ENCODE peak calls at places on chromosome 16, in four cellular contexts. One of them, this sample, is unnamed.
A peak's percentile ranks its signal among the peaks of the same experiment; 100 is the strongest.

GRCh38 chr16:82345318-82345717 is 175.3 kb upstream of the MPHOSPH6 start:
- DNase-seq in Caco-2: no peak
- DNase-seq in iPS DF 6.9: no peak
- DNase-seq in colonic mucosa: no peak
- DNase-seq in this sample: no peak

GRCh38 chr16:52090080-52090479 is 456.9 kb downstream of the TOX3 start:
- DNase-seq in Caco-2: no peak
- DNase-seq in iPS DF 6.9: no peak
- DNase-seq in colonic mucosa: no peak
- DNase-seq in this sample: no peak

GRCh38 chr16:87375426-87376135 is 8.0 kb downstream of the FBXO31 start:
- DNase-seq in Caco-2: no peak
- DNase-seq in iPS DF 6.9: no peak
- DNase-seq in colonic mucosa: no peak
- DNase-seq in this sample: no peak

GRCh38 chr16:85461814-85462404 is 151.2 kb upstream of the GSE1 start:
- DNase-seq in Caco-2: no peak
- DNase-seq in iPS DF 6.9: no peak
- DNase-seq in colonic mucosa: peak; percentile 34
- DNase-seq in this sample: no peak

GRCh38 chr16:15602285-15603044 is 40.5 kb downstream of the MARF1 start:
- DNase-seq in Caco-2: peak; percentile 24
- DNase-seq in iPS DF 6.9: no peak
- DNase-seq in colonic mucosa: no peak
- DNase-seq in this sample: no peak

GRCh38 chr16:5382484-5382883 is 284.9 kb upstream of the EEF2KMT start:
- DNase-seq in Caco-2: no peak
- DNase-seq in iPS DF 6.9: no peak
- DNase-seq in colonic mucosa: no peak
- DNase-seq in this sample: no peak

GRCh38 chr16:21159281-21159951 is 942 bp downstream of the LDAF1 start:
- DNase-seq in Caco-2: peak; percentile 59
- DNase-seq in iPS DF 6.9: no peak
- DNase-seq in colonic mucosa: peak; percentile 79
- DNase-seq in this sample: no peak

GRCh38 chr16:11407047-11407982 is 62.1 kb downstream of the RMI2 start:
- DNase-seq in Caco-2: peak; percentile 77
- DNase-seq in iPS DF 6.9: peak; percentile 45
- DNase-seq in colonic mucosa: peak; percentile 73
- DNase-seq in this sample: peak; percentile 7

GRCh38 chr16:10213748-10214147 is 31.5 kb upstream of the GRIN2A start:
- DNase-seq in Caco-2: no peak
- DNase-seq in iPS DF 6.9: no peak
- DNase-seq in colonic mucosa: no peak
- DNase-seq in this sample: no peak

GRCh38 chr16:58176608-58177346 is 21.1 kb downstream of the CSNK2A2 start:
- DNase-seq in Caco-2: no peak
- DNase-seq in iPS DF 6.9: no peak
- DNase-seq in colonic mucosa: no peak
- DNase-seq in this sample: no peak

GRCh38 chr16:53754938-53755910 is 51.3 kb downstream of the FTO start:
- DNase-seq in Caco-2: peak; percentile 64
- DNase-seq in iPS DF 6.9: no peak
- DNase-seq in colonic mucosa: peak; percentile 87
- DNase-seq in this sample: no peak

GRCh38 chr16:14071576-14072271 is 605 bp downstream of the MRTFB start:
- DNase-seq in Caco-2: no peak
- DNase-seq in iPS DF 6.9: no peak
- DNase-seq in colonic mucosa: no peak
- DNase-seq in this sample: no peak

GRCh38 chr16:52872706-52873105 is 180.0 kb downstream of the CHD9NB start:
- DNase-seq in Caco-2: no peak
- DNase-seq in iPS DF 6.9: no peak
- DNase-seq in colonic mucosa: no peak
- DNase-seq in this sample: no peak

GRCh38 chr16:28192811-28193529 is 18.8 kb downstream of the XPO6 start:
- DNase-seq in Caco-2: no peak
- DNase-seq in iPS DF 6.9: no peak
- DNase-seq in colonic mucosa: peak; percentile 28
- DNase-seq in this sample: no peak

GRCh38 chr16:46743232-46743719 is 4.9 kb downstream of the MYLK3 start:
- DNase-seq in Caco-2: peak; percentile 52
- DNase-seq in iPS DF 6.9: no peak
- DNase-seq in colonic mucosa: no peak
- DNase-seq in this sample: no peak

GRCh38 chr16:8403978-8404738 is 186.2 kb downstream of the TMEM114 start:
- DNase-seq in Caco-2: no peak
- DNase-seq in iPS DF 6.9: no peak
- DNase-seq in colonic mucosa: no peak
- DNase-seq in this sample: no peak

GRCh38 chr16:82621796-82622195 is 5.0 kb upstream of the CDH13 start:
- DNase-seq in Caco-2: no peak
- DNase-seq in iPS DF 6.9: no peak
- DNase-seq in colonic mucosa: no peak
- DNase-seq in this sample: no peak

GRCh38 chr16:19131809-19132777 is 18.3 kb downstream of the ITPRIPL2 start:
- DNase-seq in Caco-2: no peak
- DNase-seq in iPS DF 6.9: no peak
- DNase-seq in colonic mucosa: no peak
- DNase-seq in this sample: no peak

GRCh38 chr16:49521706-49522325 is 148.2 kb downstream of the C16orf78 start:
- DNase-seq in Caco-2: no peak
- DNase-seq in iPS DF 6.9: no peak
- DNase-seq in colonic mucosa: no peak
- DNase-seq in this sample: no peak

GRCh38 chr16:86951831-86952598 is 365.2 kb downstream of the C16orf95 start:
- DNase-seq in Caco-2: no peak
- DNase-seq in iPS DF 6.9: no peak
- DNase-seq in colonic mucosa: no peak
- DNase-seq in this sample: peak; percentile 96

GRCh38 chr16:72043058-72043457 is 11.2 kb upstream of the HP start:
- DNase-seq in Caco-2: no peak
- DNase-seq in iPS DF 6.9: no peak
- DNase-seq in colonic mucosa: no peak
- DNase-seq in this sample: no peak

GRCh38 chr16:13940397-13940933 is 20.5 kb downstream of the ERCC4 start:
- DNase-seq in Caco-2: no peak
- DNase-seq in iPS DF 6.9: no peak
- DNase-seq in colonic mucosa: no peak
- DNase-seq in this sample: no peak

GRCh38 chr16:87608400-87608985 is 6.2 kb downstream of the JPH3 start:
- DNase-seq in Caco-2: peak; percentile 89
- DNase-seq in iPS DF 6.9: peak; percentile 58
- DNase-seq in colonic mucosa: peak; percentile 40
- DNase-seq in this sample: no peak

GRCh38 chr16:31081428-31082351 is 7.1 kb downstream of the PRSS53 start:
- DNase-seq in Caco-2: no peak
- DNase-seq in iPS DF 6.9: no peak
- DNase-seq in colonic mucosa: no peak
- DNase-seq in this sample: no peak

GRCh38 chr16:82043680-82044584 is 8.9 kb downstream of the HSD17B2 start:
- DNase-seq in Caco-2: no peak
- DNase-seq in iPS DF 6.9: no peak
- DNase-seq in colonic mucosa: no peak
- DNase-seq in this sample: peak; percentile 89

GRCh38 chr16:56688762-56689161 is 6.5 kb downstream of the MT1X start:
- DNase-seq in Caco-2: no peak
- DNase-seq in iPS DF 6.9: no peak
- DNase-seq in colonic mucosa: no peak
- DNase-seq in this sample: no peak

GRCh38 chr16:87363771-87364476 is 19.7 kb downstream of the FBXO31 start:
- DNase-seq in Caco-2: no peak
- DNase-seq in iPS DF 6.9: no peak
- DNase-seq in colonic mucosa: no peak
- DNase-seq in this sample: no peak

GRCh38 chr16:49575352-49576172 is 202.0 kb downstream of the C16orf78 start:
- DNase-seq in Caco-2: no peak
- DNase-seq in iPS DF 6.9: no peak
- DNase-seq in colonic mucosa: peak; percentile 39
- DNase-seq in this sample: no peak

GRCh38 chr16:49776085-49776501 is 79.8 kb downstream of the ZNF423 start:
- DNase-seq in Caco-2: no peak
- DNase-seq in iPS DF 6.9: no peak
- DNase-seq in colonic mucosa: no peak
- DNase-seq in this sample: no peak

GRCh38 chr16:75860654-75861053 is 134.4 kb upstream of the CPHXL start:
- DNase-seq in Caco-2: no peak
- DNase-seq in iPS DF 6.9: no peak
- DNase-seq in colonic mucosa: no peak
- DNase-seq in this sample: no peak

GRCh38 chr16:71865173-71865863 is 18.7 kb downstream of the ZNF821 start:
- DNase-seq in Caco-2: no peak
- DNase-seq in iPS DF 6.9: no peak
- DNase-seq in colonic mucosa: no peak
- DNase-seq in this sample: no peak

GRCh38 chr16:25700547-25700946 is 8.8 kb downstream of the HS3ST4 start:
- DNase-seq in Caco-2: no peak
- DNase-seq in iPS DF 6.9: no peak
- DNase-seq in colonic mucosa: no peak
- DNase-seq in this sample: no peak

GRCh38 chr16:66832661-66833305 is 2.0 kb upstream of the NAE1 start:
- DNase-seq in Caco-2: no peak
- DNase-seq in iPS DF 6.9: no peak
- DNase-seq in colonic mucosa: no peak
- DNase-seq in this sample: peak; percentile 35

GRCh38 chr16:9159839-9160550 is 68.6 kb downstream of the HAPSTR1 start:
- DNase-seq in Caco-2: peak; percentile 78
- DNase-seq in iPS DF 6.9: peak; percentile 84
- DNase-seq in colonic mucosa: peak; percentile 67
- DNase-seq in this sample: no peak

GRCh38 chr16:3112881-3113574 is 642 bp downstream of the ZNF205 start:
- DNase-seq in Caco-2: no peak
- DNase-seq in iPS DF 6.9: no peak
- DNase-seq in colonic mucosa: no peak
- DNase-seq in this sample: no peak
- H3K27me3 ChIP-seq in Caco-2: no peaks in the 10 kb centered on the region
- H3K27me3 ChIP-seq in iPS DF 6.9: no peaks in the 10 kb centered on the region
- H3K27me3 ChIP-seq in colonic mucosa: no peaks in the 10 kb centered on the region
- H3K27me3 ChIP-seq in this sample: no peaks in the 10 kb centered on the region

DNA sequence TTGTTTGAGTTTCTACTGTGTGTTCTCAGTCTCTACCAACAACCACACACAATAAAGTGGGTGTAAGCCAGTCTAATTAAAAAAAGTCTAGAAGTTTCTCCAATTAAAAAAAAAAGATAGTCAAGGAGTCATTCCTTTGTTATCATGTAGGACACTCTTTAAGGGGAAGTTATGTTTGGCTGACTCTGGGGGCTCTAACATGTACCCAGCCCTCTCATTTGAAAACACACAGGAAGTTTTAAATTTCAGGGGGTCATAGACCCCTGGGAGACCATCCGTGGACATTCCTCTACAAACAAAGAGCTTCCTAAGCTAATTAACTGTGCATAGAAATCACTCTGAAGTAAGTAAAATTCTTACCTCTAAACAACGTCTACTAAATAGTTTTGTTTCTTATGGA is 66.4 kb upstream of the ADAMTS18 start:
- DNase-seq in Caco-2: no peak
- DNase-seq in iPS DF 6.9: no peak
- DNase-seq in colonic mucosa: no peak
- DNase-seq in this sample: no peak
- H3K27me3 ChIP-seq in Caco-2: no peaks in the 10 kb centered on the region
- H3K27me3 ChIP-seq in iPS DF 6.9: no peaks in the 10 kb centered on the region
- H3K27me3 ChIP-seq in colonic mucosa: no peaks in the 10 kb centered on the region
- H3K27me3 ChIP-seq in this sample: no peaks in the 10 kb centered on the region

DNA sequence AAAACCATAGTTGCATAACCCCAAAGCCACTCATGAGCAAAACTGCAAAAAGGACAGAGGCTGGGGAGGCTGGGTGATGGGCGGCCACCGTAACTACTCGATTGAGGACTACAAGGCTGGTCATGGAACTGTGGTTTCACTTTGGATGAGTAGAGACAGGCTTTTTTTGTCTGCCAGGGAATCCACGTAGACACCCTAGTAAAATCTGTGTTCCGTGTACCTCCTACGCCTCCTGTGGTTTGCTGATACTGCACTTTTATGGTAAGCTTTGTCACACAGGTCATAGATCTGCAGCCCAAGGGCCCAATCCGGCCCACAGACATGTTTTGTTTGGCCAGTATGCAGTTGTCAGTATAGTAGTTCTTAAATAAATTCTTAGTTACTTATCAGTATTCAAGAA is 2.2 kb upstream of the TLCD3B start:
- DNase-seq in Caco-2: no peak
- DNase-seq in iPS DF 6.9: no peak
- DNase-seq in colonic mucosa: no peak
- DNase-seq in this sample: no peak
- H3K27me3 ChIP-seq in Caco-2: no peaks in the 10 kb centered on the region
- H3K27me3 ChIP-seq in iPS DF 6.9: no peaks in the 10 kb centered on the region
- H3K27me3 ChIP-seq in colonic mucosa: peaks cover 26% of the 10 kb centered on the region
- H3K27me3 ChIP-seq in this sample: peaks cover 23% of the 10 kb centered on the region

GRCh38 chr16:1224558-1224957 is 510 bp downstream of the TPSG1 start:
- DNase-seq in Caco-2: no peak
- DNase-seq in iPS DF 6.9: no peak
- DNase-seq in colonic mucosa: peak; percentile 31
- DNase-seq in this sample: no peak

GRCh38 chr16:1222553-1223354 is 2.3 kb downstream of the TPSG1 start:
- DNase-seq in Caco-2: no peak
- DNase-seq in iPS DF 6.9: no peak
- DNase-seq in colonic mucosa: no peak
- DNase-seq in this sample: no peak

GRCh38 chr16:1223355-1224214 is 1.5 kb downstream of the TPSG1 start:
- DNase-seq in Caco-2: no peak
- DNase-seq in iPS DF 6.9: no peak
- DNase-seq in colonic mucosa: no peak
- DNase-seq in this sample: no peak

GRCh38 chr16:1221628-1222552 is 3.2 kb downstream of the TPSG1 start:
- DNase-seq in Caco-2: no peak
- DNase-seq in iPS DF 6.9: no peak
- DNase-seq in colonic mucosa: no peak
- DNase-seq in this sample: no peak

DNA sequence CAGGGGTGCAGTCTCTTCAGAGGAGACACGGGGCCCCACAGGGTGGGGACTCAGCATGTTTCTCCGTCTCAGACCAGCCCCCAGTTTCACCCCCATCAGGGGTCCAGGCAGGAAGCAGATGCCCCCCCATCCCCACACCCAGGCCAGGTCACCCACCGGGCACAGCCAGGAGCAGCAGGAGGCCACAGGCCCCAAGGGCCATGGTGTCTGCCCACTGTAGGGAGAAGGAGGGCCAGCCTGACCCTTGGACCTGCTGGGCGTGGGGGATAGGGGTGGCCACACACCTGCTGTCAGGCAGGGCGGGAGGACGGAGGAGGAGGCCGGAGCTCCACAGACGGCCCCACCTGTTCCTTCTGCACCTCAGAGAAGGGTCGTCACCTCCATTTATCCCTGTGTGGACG is at the start of gene TPSG1:
- DNase-seq in Caco-2: no peak
- DNase-seq in iPS DF 6.9: no peak
- DNase-seq in colonic mucosa: peak; percentile 27
- DNase-seq in this sample: no peak
- H3K27me3 ChIP-seq in Caco-2: no peaks in the 10 kb centered on the region
- H3K27me3 ChIP-seq in iPS DF 6.9: no peaks in the 10 kb centered on the region
- H3K27me3 ChIP-seq in colonic mucosa: no peaks in the 10 kb centered on the region
- H3K27me3 ChIP-seq in this sample: peaks cover 2% of the 10 kb centered on the region

DNA sequence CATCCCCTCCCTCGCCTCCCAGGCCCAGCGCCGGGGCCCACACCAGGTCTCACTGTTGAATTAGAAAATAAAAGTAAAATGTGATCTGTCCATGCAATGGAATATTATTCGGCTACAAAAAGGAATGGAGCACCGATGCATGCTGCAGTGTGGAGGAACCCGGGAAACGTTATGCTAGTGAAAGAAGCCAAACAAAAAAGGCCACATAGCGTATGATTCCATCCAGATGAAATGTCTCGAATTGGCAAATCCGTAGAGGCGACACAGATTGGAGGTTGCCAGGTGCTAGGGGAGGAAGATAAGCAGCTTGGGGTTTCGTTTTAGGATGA is 972 bp upstream of the ADCY9 start:
- DNase-seq in Caco-2: no peak
- DNase-seq in iPS DF 6.9: no peak
- DNase-seq in colonic mucosa: no peak
- DNase-seq in this sample: no peak
- H3K27me3 ChIP-seq in Caco-2: no peaks in the 10 kb centered on the region
- H3K27me3 ChIP-seq in iPS DF 6.9: no peaks in the 10 kb centered on the region
- H3K27me3 ChIP-seq in colonic mucosa: no peaks in the 10 kb centered on the region
- H3K27me3 ChIP-seq in this sample: no peaks in the 10 kb centered on the region